ENCODE peak calls at places on chromosome 6, in five cellular contexts. A, M, G, K and I are unnamed samples.

GRCh38 chr6:71531006-71531405 is 242.4 kb downstream of the OGFRL1 start:
- DNase-seq in A (no peak), M (no peak), G (no peak), K (no peak), I (no peak)

GRCh38 chr6:13077117-13077516 is 251.2 kb downstream of the TBC1D7 start:
- DNase-seq in A (no peak), M (no peak), G (no peak), K (no peak), I (no peak)

GRCh38 chr6:4518506-4518905 is 257.7 kb upstream of the CDYL start:
- DNase-seq in A (peak; percentile 10), M (no peak), G (no peak), K (no peak), I (no peak)

GRCh38 chr6:89655122-89655521 is 16.6 kb upstream of the LYRM2 start:
- DNase-seq in A (peak; percentile 8), M (no peak), G (no peak), K (no peak), I (no peak)

GRCh38 chr6:31615748-31616147 is 714 bp downstream of the AIF1 start:
- DNase-seq in A (no peak), M (no peak), G (no peak), K (no peak), I (no peak)

GRCh38 chr6:75210885-75211739 is 5.3 kb upstream of the COL12A1 start:
- DNase-seq in A (peak; percentile 47), M (peak; percentile 21), G (peak; percentile 52), K (peak; percentile 40), I (no peak)

GRCh38 chr6:52503344-52503747 is 73.5 kb downstream of the TRAM2 start:
- DNase-seq in A (no peak), M (no peak), G (peak; percentile 26), K (no peak), I (peak; percentile 34)

GRCh38 chr6:121999458-122000065 is 399.9 kb upstream of the HSF2 start:
- DNase-seq in A (peak; percentile 50), M (no peak), G (no peak), K (no peak), I (no peak)

GRCh38 chr6:26006086-26006939 is 43.7 kb downstream of the TRIM38 start:
- DNase-seq in A (no peak), M (no peak), G (no peak), K (no peak), I (no peak)